ENCODE peak calls at places on chromosome 7, in four cellular contexts. One of them, this sample, is unnamed. For H3K9me3, the result is how much of the 10 kb centered on the place peaks cover.

GRCh38 chr7:50682079-50682478 is 100.6 kb downstream of the GRB10 start:
- DNase-seq in fibroblast of lung: no peak
- DNase-seq in neural progenitor cell: no peak
- DNase-seq in CD4-positive, alpha-beta memory T cell: no peak
- DNase-seq in this sample: no peak

GRCh38 chr7:118052330-118052729 is 131.6 kb upstream of the LSM8 start:
- DNase-seq in CD4-positive, alpha-beta memory T cell: no peak
- DNase-seq in fibroblast of lung: no peak
- DNase-seq in neural progenitor cell: peak
- DNase-seq in this sample: no peak

GRCh38 chr7:148856891-148857290 is 27.2 kb downstream of the EZH2 start:
- DNase-seq in CD4-positive, alpha-beta memory T cell: no peak
- DNase-seq in neural progenitor cell: no peak
- DNase-seq in fibroblast of lung: peak
- DNase-seq in this sample: no peak

GRCh38 chr7:11895352-11895751 is 63.4 kb upstream of the THSD7A start:
- DNase-seq in CD4-positive, alpha-beta memory T cell: no peak
- DNase-seq in fibroblast of lung: no peak
- DNase-seq in neural progenitor cell: no peak
- DNase-seq in this sample: no peak

GRCh38 chr7:92028226-92028625 is 87.6 kb downstream of the AKAP9 start:
- DNase-seq in fibroblast of lung: no peak
- DNase-seq in neural progenitor cell: no peak
- DNase-seq in CD4-positive, alpha-beta memory T cell: no peak
- DNase-seq in this sample: no peak

GRCh38 chr7:92547579-92547978 is 19.0 kb downstream of the RBM48 start:
- DNase-seq in fibroblast of lung: no peak
- DNase-seq in CD4-positive, alpha-beta memory T cell: no peak
- DNase-seq in neural progenitor cell: no peak
- DNase-seq in this sample: no peak

GRCh38 chr7:11831727-11832495 is at the start of gene THSD7A:
- DNase-seq in CD4-positive, alpha-beta memory T cell: peak
- DNase-seq in fibroblast of lung: peak
- DNase-seq in neural progenitor cell: peak
- DNase-seq in this sample: no peak

GRCh38 chr7:138169441-138169851 is 93.2 kb downstream of the AKR1D1 start:
- DNase-seq in neural progenitor cell: peak
- DNase-seq in fibroblast of lung: peak
- DNase-seq in CD4-positive, alpha-beta memory T cell: no peak
- DNase-seq in this sample: no peak

GRCh38 chr7:92748509-92748908 is 87.9 kb downstream of the CDK6 start:
- DNase-seq in CD4-positive, alpha-beta memory T cell: no peak
- DNase-seq in fibroblast of lung: no peak
- DNase-seq in neural progenitor cell: no peak
- DNase-seq in this sample: no peak

GRCh38 chr7:48443051-48443450 is 271.8 kb downstream of the ABCA13 start:
- DNase-seq in fibroblast of lung: no peak
- DNase-seq in neural progenitor cell: no peak
- DNase-seq in CD4-positive, alpha-beta memory T cell: no peak
- DNase-seq in this sample: no peak

GRCh38 chr7:28854750-28855074 is 103.4 kb downstream of the TRIL start:
- DNase-seq in fibroblast of lung: peak
- DNase-seq in neural progenitor cell: no peak
- DNase-seq in CD4-positive, alpha-beta memory T cell: no peak
- DNase-seq in this sample: no peak

GRCh38 chr7:135712796-135713195 is 15.2 kb downstream of the SLC13A4 start:
- DNase-seq in fibroblast of lung: no peak
- DNase-seq in CD4-positive, alpha-beta memory T cell: no peak
- DNase-seq in neural progenitor cell: no peak
- DNase-seq in this sample: no peak

GRCh38 chr7:115749924-115750323 is 280.6 kb downstream of the TFEC start:
- DNase-seq in neural progenitor cell: no peak
- DNase-seq in fibroblast of lung: peak
- DNase-seq in CD4-positive, alpha-beta memory T cell: no peak
- DNase-seq in this sample: no peak

GRCh38 chr7:34762769-34763168 is 104.8 kb downstream of the NPSR1 start:
- DNase-seq in fibroblast of lung: no peak
- DNase-seq in neural progenitor cell: no peak
- DNase-seq in CD4-positive, alpha-beta memory T cell: no peak
- DNase-seq in this sample: no peak

GRCh38 chr7:158396301-158396905 is 191.2 kb downstream of the PTPRN2 start:
- DNase-seq in CD4-positive, alpha-beta memory T cell: no peak
- DNase-seq in neural progenitor cell: no peak
- DNase-seq in fibroblast of lung: no peak
- DNase-seq in this sample: no peak

GRCh38 chr7:158397885-158398284 is 189.7 kb downstream of the PTPRN2 start:
- DNase-seq in neural progenitor cell: no peak
- DNase-seq in fibroblast of lung: no peak
- DNase-seq in CD4-positive, alpha-beta memory T cell: no peak
- DNase-seq in this sample: no peak

GRCh38 chr7:158395780-158396214 is 191.8 kb downstream of the PTPRN2 start:
- DNase-seq in CD4-positive, alpha-beta memory T cell: no peak
- DNase-seq in fibroblast of lung: no peak
- DNase-seq in neural progenitor cell: peak
- DNase-seq in this sample: no peak

GRCh38 chr7:158398750-158399149 is 188.9 kb downstream of the PTPRN2 start:
- DNase-seq in fibroblast of lung: no peak
- DNase-seq in CD4-positive, alpha-beta memory T cell: no peak
- DNase-seq in neural progenitor cell: no peak
- DNase-seq in this sample: no peak

GRCh38 chr7:158396982-158397862 is 190.4 kb downstream of the PTPRN2 start:
- DNase-seq in neural progenitor cell: no peak
- DNase-seq in CD4-positive, alpha-beta memory T cell: no peak
- DNase-seq in fibroblast of lung: no peak
- DNase-seq in this sample: no peak
- H3K9me3 ChIP-seq in neural progenitor cell: under half
- H3K9me3 ChIP-seq in CD4-positive, alpha-beta memory T cell: under half
- H3K9me3 ChIP-seq in fibroblast of lung: under half
- H3K9me3 ChIP-seq in this sample: under half

GRCh38 chr7:158141806-158142518 is 445.7 kb downstream of the PTPRN2 start:
- DNase-seq in neural progenitor cell: no peak
- DNase-seq in CD4-positive, alpha-beta memory T cell: no peak
- DNase-seq in fibroblast of lung: no peak
- DNase-seq in this sample: no peak
- H3K9me3 ChIP-seq in neural progenitor cell: under half
- H3K9me3 ChIP-seq in CD4-positive, alpha-beta memory T cell: under half
- H3K9me3 ChIP-seq in fibroblast of lung: under half
- H3K9me3 ChIP-seq in this sample: under half

GRCh38 chr7:73625276-73625675 is 954 bp upstream of the MLXIPL start:
- DNase-seq in fibroblast of lung: no peak
- DNase-seq in CD4-positive, alpha-beta memory T cell: no peak
- DNase-seq in neural progenitor cell: no peak
- DNase-seq in this sample: no peak
- H3K9me3 ChIP-seq in fibroblast of lung: under half
- H3K9me3 ChIP-seq in CD4-positive, alpha-beta memory T cell: under half
- H3K9me3 ChIP-seq in neural progenitor cell: under half
- H3K9me3 ChIP-seq in this sample: under half

GRCh38 chr7:157861031-157861491 is 524.3 kb downstream of the DNAJB6 start:
- DNase-seq in neural progenitor cell: no peak
- DNase-seq in fibroblast of lung: no peak
- DNase-seq in CD4-positive, alpha-beta memory T cell: no peak
- DNase-seq in this sample: no peak
- H3K9me3 ChIP-seq in neural progenitor cell: under half
- H3K9me3 ChIP-seq in fibroblast of lung: under half
- H3K9me3 ChIP-seq in CD4-positive, alpha-beta memory T cell: under half
- H3K9me3 ChIP-seq in this sample: under half

DNA sequence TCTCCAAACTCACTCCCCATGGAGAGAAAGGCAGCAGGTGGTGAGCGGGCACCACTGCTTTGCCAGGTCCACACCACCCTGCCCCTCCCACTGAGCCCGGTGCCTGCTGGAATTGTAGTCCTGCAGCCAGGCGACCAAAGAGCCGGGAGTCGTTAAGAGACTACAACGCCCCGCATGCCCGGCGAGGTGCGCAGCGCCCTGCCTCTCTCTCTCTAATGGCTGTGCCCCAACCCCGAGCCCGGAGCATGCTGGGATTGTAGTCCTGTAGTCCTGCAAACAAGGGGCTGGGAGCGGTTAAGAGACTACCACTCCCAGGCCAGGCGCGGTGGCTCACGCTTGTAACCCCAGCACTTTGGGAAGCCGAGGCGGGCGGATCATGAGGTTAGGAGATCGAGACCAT is 8.1 kb upstream of the ZNF727 start:
- DNase-seq in fibroblast of lung: no peak
- DNase-seq in CD4-positive, alpha-beta memory T cell: no peak
- DNase-seq in neural progenitor cell: no peak
- DNase-seq in this sample: no peak
- H3K9me3 ChIP-seq in fibroblast of lung: under half
- H3K9me3 ChIP-seq in CD4-positive, alpha-beta memory T cell: under half
- H3K9me3 ChIP-seq in neural progenitor cell: under half
- H3K9me3 ChIP-seq in this sample: under half

GRCh38 chr7:130256716-130257115 is 9.9 kb upstream of the CPA2 start:
- DNase-seq in neural progenitor cell: peak
- DNase-seq in CD4-positive, alpha-beta memory T cell: no peak
- DNase-seq in fibroblast of lung: no peak
- DNase-seq in this sample: no peak
- H3K9me3 ChIP-seq in neural progenitor cell: under half
- H3K9me3 ChIP-seq in CD4-positive, alpha-beta memory T cell: under half
- H3K9me3 ChIP-seq in fibroblast of lung: under half
- H3K9me3 ChIP-seq in this sample: under half

GRCh38 chr7:140534743-140535142 is 55.4 kb upstream of the MKRN1 start:
- DNase-seq in CD4-positive, alpha-beta memory T cell: no peak
- DNase-seq in fibroblast of lung: no peak
- DNase-seq in neural progenitor cell: no peak
- DNase-seq in this sample: no peak
- H3K9me3 ChIP-seq in CD4-positive, alpha-beta memory T cell: under half
- H3K9me3 ChIP-seq in fibroblast of lung: under half
- H3K9me3 ChIP-seq in neural progenitor cell: under half
- H3K9me3 ChIP-seq in this sample: under half

DNA sequence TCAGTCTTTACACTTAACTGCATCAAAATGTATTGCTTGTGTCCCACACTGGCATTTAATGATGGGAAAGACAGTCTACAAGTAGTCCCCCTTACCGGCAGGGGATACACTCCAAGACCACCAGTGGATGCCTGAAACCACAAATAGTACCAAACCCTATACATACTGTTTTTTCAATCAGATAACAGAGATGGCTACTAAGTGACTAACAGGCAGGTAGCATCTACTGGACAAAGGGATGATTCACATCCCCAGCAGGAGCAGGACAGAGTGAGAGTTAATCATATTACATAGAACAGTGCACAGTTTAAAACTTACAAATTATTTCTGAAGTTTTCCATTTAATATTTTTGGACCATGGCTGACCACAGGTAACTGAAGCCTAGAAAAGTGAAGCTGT is 13.2 kb downstream of the TMEM243 start:
- DNase-seq in CD4-positive, alpha-beta memory T cell: no peak
- DNase-seq in fibroblast of lung: peak
- DNase-seq in neural progenitor cell: no peak
- DNase-seq in this sample: no peak
- H3K9me3 ChIP-seq in CD4-positive, alpha-beta memory T cell: under half
- H3K9me3 ChIP-seq in fibroblast of lung: under half
- H3K9me3 ChIP-seq in neural progenitor cell: under half
- H3K9me3 ChIP-seq in this sample: under half

GRCh38 chr7:17530249-17530648 is 231.8 kb downstream of the AHR start:
- DNase-seq in CD4-positive, alpha-beta memory T cell: no peak
- DNase-seq in neural progenitor cell: no peak
- DNase-seq in fibroblast of lung: peak
- DNase-seq in this sample: no peak
- H3K9me3 ChIP-seq in CD4-positive, alpha-beta memory T cell: under half
- H3K9me3 ChIP-seq in neural progenitor cell: under half
- H3K9me3 ChIP-seq in fibroblast of lung: under half
- H3K9me3 ChIP-seq in this sample: under half

GRCh38 chr7:63067897-63068585 is 930.6 kb upstream of the ZNF722 start:
- DNase-seq in CD4-positive, alpha-beta memory T cell: no peak
- DNase-seq in fibroblast of lung: no peak
- DNase-seq in neural progenitor cell: no peak
- DNase-seq in this sample: no peak
- H3K9me3 ChIP-seq in CD4-positive, alpha-beta memory T cell: under half
- H3K9me3 ChIP-seq in fibroblast of lung: under half
- H3K9me3 ChIP-seq in neural progenitor cell: under half
- H3K9me3 ChIP-seq in this sample: under half